ENCODE peak calls at places on chromosomes 16 and 17, in ten cellular contexts. W is right atrium auricular region, F is HCT116, B is tibial nerve, E is psoas muscle, S is prostate gland, D is fibroblast of lung, Z is lower lobe of right lung, A is Panc1, R is sigmoid colon. Y is an unnamed sample. For H3K36me3, the result is how much of the 10 kb centered on the place peaks cover.

GRCh38 chr17:42623732-42624596 is 14.5 kb downstream of the TUBG1 start:
- DNase-seq in W (no peak), F (peak), B (no peak), E (peak), S (peak), D (peak), Z (no peak), A (no peak), R (no peak), Y (no peak)

GRCh38 chr17:325270-325976 is 27.2 kb downstream of the RPH3AL start:
- DNase-seq in W (no peak), F (no peak), B (no peak), E (peak), S (no peak), D (no peak), Z (no peak), A (no peak), R (peak), Y (no peak)

GRCh38 chr17:64315032-64315490 is 52.0 kb upstream of the TEX2 start:
- DNase-seq in W (peak), F (no peak), B (peak), E (peak), S (peak), D (no peak), Z (peak), A (no peak), R (peak), Y (no peak)

GRCh38 chr17:77616243-77616731 is 342.2 kb upstream of the TNRC6C start:
- DNase-seq in W (no peak), F (no peak), B (no peak), E (no peak), S (no peak), D (peak), Z (no peak), A (no peak), R (no peak), Y (no peak)

GRCh38 chr16:66469291-66469931 is 42.3 kb downstream of the BEAN1 start:
- DNase-seq in W (no peak), F (no peak), B (no peak), E (no peak), S (no peak), D (no peak), Z (no peak), A (no peak), R (peak), Y (no peak)

GRCh38 chr16:85637808-85638186 is 24.7 kb downstream of the GSE1 start:
- DNase-seq in W (no peak), F (no peak), B (no peak), E (no peak), S (no peak), D (no peak), Z (peak), A (no peak), R (no peak), Y (no peak)

GRCh38 chr16:17459903-17460521 is 10.7 kb downstream of the XYLT1 start:
- DNase-seq in W (no peak), F (no peak), B (peak), E (no peak), S (no peak), D (no peak), Z (no peak), A (no peak), R (no peak), Y (no peak)

GRCh38 chr17:76476736-76477135 is 9.3 kb downstream of the AANAT start:
- DNase-seq in W (no peak), F (no peak), B (no peak), E (no peak), S (no peak), D (no peak), Z (no peak), A (no peak), R (no peak), Y (no peak)

GRCh38 chr17:18958611-18959010 is 6.6 kb downstream of the SLC5A10 start:
- DNase-seq in W (no peak), F (no peak), B (no peak), E (peak), S (no peak), D (no peak), Z (no peak), A (no peak), R (no peak), Y (no peak)

GRCh38 chr16:1537763-1538289 is 4.4 kb downstream of the TMEM204 start:
- DNase-seq in W (no peak), F (no peak), B (no peak), E (peak), S (no peak), D (no peak), Z (no peak), A (no peak), R (no peak), Y (no peak)

GRCh38 chr16:84718-85452 is 6.9 kb downstream of the MPG start:
- DNase-seq in W (peak), F (no peak), B (peak), E (peak), S (no peak), D (peak), Z (no peak), A (peak), R (peak), Y (peak)

GRCh38 chr16:53950677-53951076 is 246.7 kb downstream of the FTO start:
- DNase-seq in W (no peak), F (no peak), B (no peak), E (no peak), S (no peak), D (no peak), Z (no peak), A (no peak), R (no peak), Y (no peak)

GRCh38 chr17:1010586-1010985 is 13.7 kb downstream of the TIMM22 start:
- DNase-seq in W (no peak), F (no peak), B (no peak), E (peak), S (no peak), D (no peak), Z (no peak), A (no peak), R (no peak), Y (no peak)

GRCh38 chr17:2266045-2266864 is 37.3 kb downstream of the SMG6 start:
- DNase-seq in W (no peak), F (no peak), B (no peak), E (no peak), S (no peak), D (no peak), Z (no peak), A (no peak), R (no peak), Y (no peak)

GRCh38 chr17:32461853-32462617 is 17.7 kb downstream of the PSMD11 start:
- DNase-seq in W (no peak), F (peak), B (peak), E (no peak), S (no peak), D (peak), Z (no peak), A (no peak), R (no peak), Y (no peak)

GRCh38 chr17:61687769-61688168 is 96.8 kb upstream of the NACA2 start:
- DNase-seq in W (no peak), F (no peak), B (no peak), E (no peak), S (no peak), D (no peak), Z (no peak), A (no peak), R (no peak), Y (no peak)

DNA sequence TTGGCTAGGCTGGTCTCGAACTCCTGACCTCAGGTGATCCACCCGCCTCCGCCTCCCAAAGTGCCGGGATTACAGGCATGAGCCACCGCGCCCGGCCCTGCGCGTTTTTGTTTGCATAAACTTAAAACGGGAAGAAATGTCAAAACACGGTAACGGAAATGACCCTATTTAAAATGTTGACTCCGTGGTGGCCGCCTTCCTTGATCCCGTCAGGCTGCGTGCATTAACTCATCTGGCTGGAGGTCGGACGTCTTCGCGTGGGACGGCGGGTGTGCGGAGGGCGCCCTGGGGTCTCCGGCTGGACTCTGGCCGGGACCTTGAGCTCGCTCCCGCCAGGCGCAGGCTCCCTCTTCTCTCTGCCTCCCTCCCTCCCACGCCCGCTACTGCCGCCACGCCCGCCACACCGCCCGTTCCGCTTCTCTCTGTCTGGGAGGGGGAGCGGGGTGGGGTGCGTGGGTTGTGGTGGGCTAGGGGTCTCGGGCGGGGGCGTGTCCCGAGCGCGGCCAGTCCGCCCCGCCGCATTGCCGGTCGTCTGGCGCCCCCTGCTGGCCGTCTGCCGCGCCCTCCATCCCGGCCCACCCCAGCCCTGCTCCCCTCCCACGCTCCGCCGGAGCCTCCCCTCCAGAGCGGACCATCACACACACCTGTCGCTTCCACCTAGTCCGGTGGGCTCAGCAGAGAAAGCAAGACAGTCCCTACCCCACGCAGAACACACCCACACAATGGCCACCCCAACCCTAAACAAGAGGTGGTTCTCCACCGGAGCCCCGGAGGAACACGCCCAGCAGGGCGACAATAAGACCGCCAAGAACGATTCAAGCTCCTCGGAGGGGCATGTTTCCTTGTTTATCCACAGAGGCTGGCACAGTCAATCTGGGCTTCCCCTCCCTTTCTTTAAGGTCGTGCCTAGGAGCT is 1.2 kb upstream of the CCDC42 start:
- DNase-seq in W (peak), F (peak), B (peak), E (peak), S (peak), D (peak), Z (peak), A (no peak), R (peak), Y (no peak)
- H3K4me3 ChIP-seq in W (peak), F (peak), B (peak), E (peak), S (peak), D (peak), Z (peak), A (peak), R (peak), Y (peak)

GRCh38 chr17:36529121-36529520 is 5.5 kb downstream of the MYO19 start:
- DNase-seq in W (no peak), F (no peak), B (no peak), E (no peak), S (no peak), D (peak), Z (no peak), A (no peak), R (no peak), Y (no peak)

GRCh38 chr17:36532435-36532975 is 2.2 kb downstream of the MYO19 start:
- DNase-seq in W (no peak), F (no peak), B (no peak), E (no peak), S (no peak), D (no peak), Z (no peak), A (no peak), R (no peak), Y (no peak)

GRCh38 chr17:36534881-36535668 is at the start of gene PIGW:
- DNase-seq in W (peak), F (peak), B (peak), E (peak), S (peak), D (peak), Z (peak), A (peak), R (peak), Y (peak)

GRCh38 chr17:36535669-36536081 is 888 bp downstream of the PIGW start:
- DNase-seq in W (no peak), F (no peak), B (no peak), E (no peak), S (no peak), D (no peak), Z (no peak), A (no peak), R (no peak), Y (no peak)

GRCh38 chr17:36534117-36534880 is at the start of gene MYO19:
- DNase-seq in W (peak), F (peak), B (peak), E (peak), S (peak), D (peak), Z (peak), A (no peak), R (peak), Y (no peak)
- TF ChIP-seq CTCF in W (peak), F (peak), B (peak), E (peak), S (no peak), D (peak), Z (peak), A (peak), R (no peak), Y (peak)

GRCh38 chr17:39995438-39995837 is 14.8 kb downstream of the PSMD3 start:
- DNase-seq in W (no peak), F (no peak), B (no peak), E (no peak), S (no peak), D (no peak), Z (no peak), A (no peak), R (no peak), Y (no peak)

GRCh38 chr17:39996789-39997188 is 16.2 kb downstream of the PSMD3 start:
- DNase-seq in W (peak), F (no peak), B (no peak), E (peak), S (no peak), D (no peak), Z (no peak), A (no peak), R (peak), Y (no peak)

GRCh38 chr17:39996162-39996561 is 15.6 kb downstream of the PSMD3 start:
- DNase-seq in W (no peak), F (no peak), B (no peak), E (no peak), S (no peak), D (no peak), Z (no peak), A (no peak), R (no peak), Y (no peak)

GRCh38 chr17:39999067-39999466 is 16.2 kb upstream of the CSF3 start:
- DNase-seq in W (no peak), F (no peak), B (no peak), E (no peak), S (no peak), D (peak), Z (no peak), A (no peak), R (no peak), Y (no peak)

DNA sequence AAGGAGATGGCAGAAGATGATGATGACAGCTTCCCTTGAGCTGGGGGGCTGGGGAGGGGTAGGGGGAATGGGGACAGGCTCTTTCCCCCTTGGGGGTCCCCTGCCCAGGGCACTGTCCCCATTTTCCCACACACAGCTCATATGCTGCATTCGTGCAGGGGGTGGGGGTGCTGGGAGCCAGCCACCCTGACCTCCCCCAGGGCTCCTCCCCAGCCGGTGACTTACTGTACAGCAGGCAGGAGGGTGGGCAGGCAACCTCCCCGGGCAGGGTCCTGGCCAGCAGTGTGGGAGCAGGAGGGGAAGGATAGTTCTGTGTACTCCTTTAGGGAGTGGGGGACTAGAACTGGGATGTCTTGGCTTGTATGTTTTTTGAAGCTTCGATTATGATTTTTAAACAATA is 16.9 kb downstream of the PSMD3 start:
- DNase-seq in W (no peak), F (no peak), B (no peak), E (no peak), S (no peak), D (no peak), Z (no peak), A (no peak), R (no peak), Y (no peak)
- H3K36me3 ChIP-seq in W (half or more), F (under half), B (half or more), E (under half), S (under half), D (under half), Z (half or more), A (under half), R (half or more), Y (under half)

GRCh38 chr17:45341389-45342158 is 24.8 kb upstream of the MAP3K14 start:
- DNase-seq in W (peak), F (peak), B (peak), E (peak), S (no peak), D (peak), Z (peak), A (no peak), R (peak), Y (peak)
- H3K4me3 ChIP-seq in W (no peak), F (peak), B (no peak), E (no peak), S (no peak), D (peak), Z (no peak), A (no peak), R (no peak), Y (no peak)

GRCh38 chr16:64475627-64476351 is 646.1 kb downstream of the CDH11 start:
- DNase-seq in W (no peak), F (no peak), B (no peak), E (no peak), S (no peak), D (peak), Z (no peak), A (no peak), R (no peak), Y (no peak)

GRCh38 chr16:64470916-64471315 is 650.9 kb downstream of the CDH11 start:
- DNase-seq in W (no peak), F (no peak), B (no peak), E (no peak), S (no peak), D (peak), Z (no peak), A (no peak), R (no peak), Y (no peak)

GRCh38 chr16:64468515-64469090 is 653.3 kb downstream of the CDH11 start:
- DNase-seq in W (no peak), F (no peak), B (no peak), E (no peak), S (no peak), D (no peak), Z (no peak), A (no peak), R (no peak), Y (no peak)

GRCh38 chr16:64469351-64469750 is 652.5 kb downstream of the CDH11 start:
- DNase-seq in W (no peak), F (no peak), B (no peak), E (no peak), S (no peak), D (no peak), Z (no peak), A (no peak), R (no peak), Y (no peak)

DNA sequence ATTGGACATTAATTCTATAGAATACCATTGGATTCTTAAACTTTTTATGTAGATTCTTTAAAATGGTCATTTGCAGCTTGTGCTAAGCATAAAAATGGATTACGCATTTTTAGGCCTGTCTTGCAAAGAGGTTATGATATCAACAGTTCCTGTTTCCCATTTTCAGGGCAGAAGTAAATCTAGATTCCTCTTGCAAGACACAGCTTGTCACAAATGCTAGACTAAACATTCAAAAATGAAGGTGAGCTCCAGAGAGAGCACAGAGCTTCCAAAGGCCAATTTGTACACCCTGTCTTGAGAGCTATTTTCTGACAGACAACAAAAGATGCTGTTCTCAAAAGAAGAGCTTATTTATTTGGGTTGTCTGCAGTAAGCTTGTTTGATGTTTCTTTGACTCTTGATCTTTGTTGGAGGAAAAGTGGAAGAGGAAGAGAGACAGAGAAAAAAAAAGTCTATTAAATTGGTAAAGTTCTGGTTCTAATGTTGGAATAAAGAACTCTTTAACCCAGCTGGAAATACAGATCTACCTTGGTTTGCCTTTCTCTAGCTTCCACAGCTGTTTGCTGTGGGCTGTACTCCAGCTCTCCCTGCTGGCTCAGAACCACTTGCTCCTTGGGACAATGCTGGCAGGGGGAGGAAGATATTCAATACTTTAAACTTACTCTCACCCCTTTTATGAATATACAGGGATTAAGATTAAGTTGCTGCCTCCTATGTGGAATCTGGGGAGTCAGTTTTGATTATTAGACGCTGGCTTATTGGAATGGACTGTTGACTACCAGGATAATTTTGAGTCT is 651.8 kb downstream of the CDH11 start:
- DNase-seq in W (no peak), F (no peak), B (peak), E (peak), S (no peak), D (no peak), Z (no peak), A (no peak), R (no peak), Y (no peak)
- TF ChIP-seq CTCF in W (peak), F (no peak), B (no peak), E (no peak), S (no peak), D (peak), Z (no peak), A (no peak), R (no peak), Y (no peak)

DNA sequence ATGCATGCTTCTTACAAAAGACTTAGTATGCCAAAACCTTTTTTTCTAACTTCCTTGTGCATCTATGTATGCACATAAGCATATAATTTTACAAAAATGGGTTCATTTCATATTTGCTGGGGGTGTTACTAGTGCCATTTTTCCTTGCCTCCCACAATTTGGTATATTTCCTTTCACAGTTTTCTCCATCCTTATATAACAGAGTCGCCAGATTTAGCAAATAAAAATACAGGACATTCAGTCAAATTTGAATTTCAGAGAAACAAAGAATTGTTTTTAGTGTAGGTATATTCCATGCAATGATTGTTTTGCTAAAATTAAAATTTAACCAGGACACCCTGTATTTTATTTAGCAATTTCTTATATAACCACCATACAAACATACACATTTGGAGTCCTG is 4.0 kb upstream of the FBXO39 start:
- DNase-seq in W (no peak), F (no peak), B (no peak), E (no peak), S (no peak), D (no peak), Z (no peak), A (no peak), R (no peak), Y (no peak)
- H3K36me3 ChIP-seq in W (half or more), F (under half), B (half or more), E (under half), S (under half), D (under half), Z (half or more), A (under half), R (half or more), Y (under half)

DNA sequence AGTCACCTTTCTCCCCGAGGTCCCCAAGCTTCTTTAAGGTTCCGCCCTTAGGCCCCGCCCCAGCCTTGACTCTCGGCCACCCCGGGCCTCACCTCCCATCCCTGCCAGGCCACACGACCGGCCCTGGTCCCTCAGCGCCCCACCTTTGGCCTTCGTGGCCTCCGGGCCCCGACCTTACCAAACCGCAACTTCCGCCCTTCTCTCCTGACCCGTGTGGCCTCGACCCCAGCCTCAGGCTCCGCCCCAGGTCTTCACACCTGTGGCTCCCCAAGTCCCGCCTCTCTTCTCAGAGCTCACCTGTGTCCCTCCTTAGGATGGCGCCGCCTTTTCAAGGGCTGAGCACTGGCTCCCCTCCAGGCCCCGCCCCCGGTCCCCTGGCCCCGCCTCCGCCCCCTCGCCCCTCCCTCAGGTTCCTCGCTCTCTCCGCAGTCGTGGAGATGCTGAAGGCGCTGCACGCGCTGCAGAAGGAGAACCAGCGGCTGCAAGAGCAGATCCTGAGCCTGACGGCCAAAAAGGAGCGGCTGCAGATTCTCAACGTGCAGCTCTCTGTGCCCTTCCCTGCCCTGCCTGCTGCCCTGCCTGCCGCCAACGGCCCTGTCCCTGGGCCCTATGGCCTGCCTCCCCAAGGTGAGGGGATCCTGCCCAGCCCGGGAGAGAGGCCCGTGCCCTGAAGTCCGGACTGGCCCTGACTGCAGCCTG is 10.0 kb upstream of the CISD3 start:
- DNase-seq in W (no peak), F (no peak), B (no peak), E (no peak), S (no peak), D (no peak), Z (no peak), A (no peak), R (no peak), Y (no peak)
- H3K4me3 ChIP-seq in W (no peak), F (no peak), B (peak), E (no peak), S (no peak), D (no peak), Z (no peak), A (no peak), R (no peak), Y (no peak)

Y was measured in kidney epithelial cell.